ENCODE peak calls at places on chromosomes 16 and 17, in six cellular contexts. S is T-cell, O is germinal center, J is HuH-7.5, P is kidney glomerular epithelial cell, C is NCI-H2171. L is an unnamed sample.

GRCh38 chr17:82959990-82960418 is 119.4 kb upstream of the METRNL start:
- DNase-seq in P (no peak), O (no peak), C (no peak), S (no peak), J (no peak), L (no peak)

GRCh38 chr16:49556252-49557069 is 182.9 kb downstream of the C16orf78 start:
- DNase-seq in S (no peak), O (no peak), J (no peak), C (peak; percentile 92), P (peak; percentile 40), L (peak; percentile 47)

GRCh38 chr16:84268661-84269060 is 26.0 kb upstream of the WFDC1 start:
- DNase-seq in J (no peak), C (peak; percentile 36), P (no peak), S (no peak), O (no peak), L (peak; percentile 75)

GRCh38 chr17:48240562-48241130 is 133.1 kb downstream of the SNX11 start:
- DNase-seq in S (no peak), C (no peak), O (no peak), P (no peak), J (no peak), L (peak; percentile 84)

GRCh38 chr17:70332356-70332755 is 163.0 kb downstream of the KCNJ2 start:
- DNase-seq in J (no peak), P (no peak), S (no peak), O (no peak), C (no peak), L (no peak)

GRCh38 chr17:75900691-75901533 is 3.8 kb downstream of the MRPL38 start:
- DNase-seq in J (no peak), C (no peak), P (no peak), S (no peak), O (no peak), L (no peak)

GRCh38 chr16:69942099-69942491 is 9.0 kb upstream of the CLEC18A start:
- DNase-seq in O (no peak), P (no peak), S (no peak), C (peak; percentile 26), J (no peak), L (no peak)

GRCh38 chr16:58507963-58508670 is 7.2 kb upstream of the SETD6 start:
- DNase-seq in J (no peak), C (no peak), O (no peak), P (no peak), S (no peak), L (no peak)

GRCh38 chr16:58054289-58054688 is 28.7 kb downstream of the MMP15 start:
- DNase-seq in J (no peak), P (no peak), S (no peak), O (no peak), C (no peak), L (no peak)